ENCODE peak calls at places on chromosome 12, in four cellular contexts. Z is left ventricle myocardium inferior; C is CD4-positive, alpha-beta T cell; H is cardiac fibroblast. A is an unnamed sample.

GRCh38 chr12:74794522-74794921 is 256.9 kb downstream of the ATXN7L3B start:
- DNase-seq in C (no peak), Z (no peak), H (no peak), A (no peak)

GRCh38 chr12:126447346-126447745 is 1382.1 kb downstream of the AACS start:
- DNase-seq in Z (no peak), H (no peak), C (no peak), A (no peak)

GRCh38 chr12:111715242-111715641 is 29.4 kb downstream of the ACAD10 start:
- DNase-seq in C (no peak), H (no peak), Z (peak), A (no peak)

GRCh38 chr12:111197545-111197944 is 171.3 kb downstream of the PHETA1 start:
- DNase-seq in C (no peak), Z (no peak), H (no peak), A (no peak)

GRCh38 chr12:68673788-68674187 is 13.0 kb upstream of the NUP107 start:
- DNase-seq in C (no peak), Z (no peak), H (no peak), A (no peak)

GRCh38 chr12:85805654-85806053 is 30.6 kb downstream of the RASSF9 start:
- DNase-seq in H (peak), Z (no peak), C (no peak), A (no peak)

GRCh38 chr12:130423136-130423535 is 85.4 kb downstream of the PIWIL1 start:
- DNase-seq in C (no peak), Z (no peak), H (no peak), A (no peak)

GRCh38 chr12:114396153-114396868 is 9.6 kb downstream of the TBX5 start:
- DNase-seq in C (no peak), Z (no peak), H (no peak), A (no peak)

GRCh38 chr12:105289114-105289904 is 41.2 kb upstream of the C12orf75 start:
- DNase-seq in Z (no peak), C (no peak), H (peak), A (no peak)

GRCh38 chr12:130982565-130983225 is 29.0 kb downstream of the ADGRD1 start:
- DNase-seq in Z (no peak), H (no peak), C (no peak), A (no peak)

GRCh38 chr12:131699434-131699833 is 11.5 kb upstream of the SFSWAP start:
- DNase-seq in C (no peak), H (peak), Z (no peak), A (no peak)

DNA sequence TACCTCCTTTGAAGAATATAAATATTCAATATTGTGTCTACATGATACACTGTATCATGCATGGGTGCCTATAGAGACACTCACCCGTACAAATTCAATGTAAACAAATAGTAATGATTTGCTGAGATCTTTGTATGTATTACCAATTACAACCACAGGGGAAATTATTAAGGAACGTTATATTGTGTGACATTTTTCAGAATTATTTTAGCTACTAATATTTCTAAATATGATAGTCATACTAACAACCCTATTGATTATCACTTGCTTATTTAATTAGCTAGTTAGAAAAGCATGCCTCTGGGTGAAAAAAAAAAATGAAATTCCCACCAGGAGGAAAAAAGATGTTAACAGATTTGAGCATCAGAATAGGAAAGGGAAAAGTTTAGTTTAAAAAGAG is 2.1 kb downstream of the SOX5 start:
- DNase-seq in C (no peak), Z (no peak), H (no peak), A (no peak)
- TF ChIP-seq CTCF in C (no peak), Z (no peak), H (no peak), A (peak)

DNA sequence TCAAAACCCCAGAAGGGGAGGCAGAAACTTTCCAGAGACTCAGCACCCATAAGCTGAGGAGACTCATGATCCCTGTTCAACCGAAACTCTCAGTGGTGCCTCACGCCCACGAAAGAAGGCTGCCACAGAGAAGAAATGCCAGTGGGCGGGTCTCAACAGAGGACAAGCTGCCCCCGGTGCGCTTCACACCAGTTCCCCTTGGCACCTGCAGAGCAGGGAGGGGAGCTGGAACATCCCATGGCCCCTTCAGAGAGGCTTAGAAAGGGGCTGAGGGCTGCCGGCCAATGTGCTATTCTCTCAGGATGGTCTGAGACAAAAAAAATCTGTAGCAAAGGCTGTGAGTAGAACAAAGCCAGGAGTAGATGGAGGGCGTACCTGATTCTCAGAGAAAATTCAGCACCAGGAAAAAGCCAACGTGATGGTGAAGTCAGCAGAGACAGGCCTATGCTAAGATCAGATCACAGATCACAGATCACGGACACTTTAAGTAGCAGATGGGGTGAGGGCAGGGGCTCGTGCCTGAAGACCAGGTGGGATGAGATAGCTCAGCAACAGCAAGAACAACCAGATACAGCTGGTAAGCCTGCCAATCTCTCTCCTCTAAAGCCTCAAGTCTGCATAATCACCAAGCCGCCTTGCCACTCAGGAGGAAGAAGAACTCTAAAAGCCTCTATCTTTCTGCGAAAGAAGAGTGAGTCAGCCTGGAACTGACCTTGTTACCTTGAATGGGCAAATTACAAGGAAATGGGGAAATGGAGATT is 206.4 kb upstream of the GRIP1 start:
- DNase-seq in C (no peak), H (no peak), Z (no peak), A (no peak)
- TF ChIP-seq CTCF in C (no peak), H (no peak), Z (no peak), A (no peak)

GRCh38 chr12:51922762-51923505 is 15.6 kb downstream of the ACVRL1 start:
- DNase-seq in Z (no peak), C (no peak), H (peak), A (no peak)
- TF ChIP-seq CTCF in Z (no peak), C (no peak), H (no peak), A (no peak)

DNA sequence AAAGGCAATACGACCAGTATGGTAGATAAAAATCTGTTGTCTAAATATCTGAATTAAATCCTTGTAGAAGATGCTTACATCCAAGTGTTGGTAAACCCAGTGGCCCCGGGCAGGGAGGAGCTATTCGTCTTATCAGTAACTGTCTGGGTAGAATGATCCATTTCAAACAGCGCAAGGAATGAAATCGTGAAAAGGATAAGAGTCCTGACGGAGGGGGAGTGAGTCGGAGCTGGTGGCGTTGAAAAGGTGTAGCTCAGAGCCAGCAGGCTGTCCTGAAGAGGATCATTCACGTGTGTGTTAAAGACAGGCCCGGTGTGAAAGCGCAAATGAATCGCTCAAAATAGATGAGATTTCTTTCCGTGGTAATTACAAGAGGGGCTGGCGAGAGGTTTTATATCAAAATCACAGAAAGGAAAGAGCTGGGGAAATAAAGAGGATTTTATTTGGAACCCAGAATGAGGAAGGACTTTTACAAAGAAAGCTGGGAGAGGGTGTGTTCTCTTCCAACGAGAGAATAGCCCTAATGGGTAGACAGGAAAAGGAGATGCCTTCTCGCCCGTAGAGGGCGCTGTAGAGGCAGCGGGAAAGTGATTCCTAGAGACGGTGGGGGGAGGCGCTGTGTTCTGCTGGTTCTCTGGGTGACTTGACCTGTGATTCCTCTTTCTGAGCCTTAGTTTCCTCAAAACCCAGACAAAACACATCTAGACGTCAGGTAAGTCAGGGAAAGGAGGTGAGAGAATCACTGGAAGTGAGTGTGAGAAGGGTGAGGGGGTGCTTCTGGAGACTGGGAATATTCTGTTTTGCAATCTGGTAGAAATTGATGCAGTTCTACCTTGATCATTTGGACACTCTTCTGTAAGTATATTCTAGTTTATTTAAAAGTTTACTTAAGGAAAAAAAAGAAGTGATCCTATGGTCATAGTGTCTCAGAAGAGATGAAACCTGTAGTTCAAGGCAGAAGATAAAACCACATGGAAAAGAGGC is 39.3 kb downstream of the SRRM4 start:
- DNase-seq in H (no peak), C (no peak), Z (peak), A (no peak)
- TF ChIP-seq CTCF in H (peak), C (no peak), Z (peak), A (no peak)

DNA sequence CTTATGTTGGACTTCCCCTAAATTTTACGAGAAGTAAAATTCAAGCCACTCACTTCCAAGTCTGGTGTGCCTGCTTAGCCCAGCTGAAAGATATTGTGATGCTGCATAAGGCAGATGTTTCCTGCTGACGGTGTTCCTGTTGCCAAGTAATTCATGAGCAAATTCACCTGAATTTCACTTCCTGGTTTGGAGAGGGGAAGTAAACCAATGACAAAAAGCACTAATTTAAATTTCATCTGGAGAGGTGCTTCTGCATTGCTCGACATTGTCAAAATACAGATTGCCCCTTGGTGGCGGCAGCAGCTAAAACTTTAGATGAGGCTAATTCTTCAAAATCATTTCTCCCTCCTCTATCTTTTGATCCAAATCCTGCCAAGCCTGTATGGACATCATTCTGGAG is 281.1 kb downstream of the AACS start:
- DNase-seq in H (no peak), C (no peak), Z (no peak), A (no peak)
- TF ChIP-seq CTCF in H (no peak), C (no peak), Z (peak), A (no peak)

GRCh38 chr12:66549050-66549389 is 129.9 kb downstream of the GRIP1 start:
- DNase-seq in C (no peak), H (no peak), Z (no peak), A (no peak)
- TF ChIP-seq CTCF in C (no peak), H (no peak), Z (no peak), A (no peak)

DNA sequence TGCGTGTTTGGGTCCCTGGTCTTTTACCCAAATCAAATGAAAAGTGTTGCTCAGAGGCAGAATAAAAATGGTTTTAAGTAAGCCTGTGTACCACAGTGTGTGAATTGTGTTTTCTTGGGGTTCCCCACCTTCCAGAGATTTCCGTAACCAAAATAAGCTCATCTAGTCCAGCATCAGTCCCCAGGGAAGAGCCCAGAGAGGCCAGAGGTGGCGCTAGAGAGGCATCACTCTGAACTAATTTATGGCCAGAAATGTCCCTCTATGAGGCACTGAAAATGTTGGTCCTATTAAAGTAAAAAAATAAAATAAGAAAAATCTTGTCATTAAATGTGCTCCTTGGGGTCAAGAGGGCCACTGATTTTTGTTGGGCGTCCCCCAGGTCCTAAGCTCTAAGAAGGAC is 24.9 kb upstream of the PRKAB1 start:
- DNase-seq in Z (no peak), H (no peak), C (no peak), A (no peak)
- TF ChIP-seq CTCF in Z (no peak), H (peak), C (no peak), A (no peak)

GRCh38 chr12:89551747-89552146 is 25.9 kb upstream of the POC1B start:
- DNase-seq in H (no peak), C (no peak), Z (no peak), A (no peak)
- TF ChIP-seq CTCF in H (no peak), C (no peak), Z (no peak), A (no peak)

GRCh38 chr12:94754653-94755052 is 104.3 kb upstream of the TMCC3 start:
- DNase-seq in H (peak), Z (no peak), C (no peak), A (no peak)
- TF ChIP-seq CTCF in H (peak), Z (peak), C (no peak), A (no peak)